ENCODE peak calls at places on chromosomes 5 and 9, in eight cellular contexts. One of them, this sample, is unnamed.

GRCh38 chr9:116157436-116158138 is 4.0 kb downstream of the PAPPA start:
- DNase-seq in mesendoderm: peak; percentile 76
- DNase-seq in body of pancreas: no peak
- DNase-seq in left lung: no peak
- DNase-seq in stomach: no peak
- DNase-seq in prostate gland: no peak
- DNase-seq in left ventricle myocardium inferior: no peak
- DNase-seq in cardiac muscle cell: peak; percentile 66
- DNase-seq in this sample: no peak

GRCh38 chr5:90434116-90434714 is 24.7 kb upstream of the CETN3 start:
- DNase-seq in body of pancreas: peak; percentile 27
- DNase-seq in stomach: peak; percentile 33
- DNase-seq in left lung: no peak
- DNase-seq in left ventricle myocardium inferior: no peak
- DNase-seq in mesendoderm: peak; percentile 66
- DNase-seq in prostate gland: peak; percentile 15
- DNase-seq in cardiac muscle cell: peak; percentile 63
- DNase-seq in this sample: peak; percentile 60

GRCh38 chr5:67198917-67199316 is 2.3 kb upstream of the CD180 start:
- DNase-seq in prostate gland: no peak
- DNase-seq in mesendoderm: no peak
- DNase-seq in left ventricle myocardium inferior: no peak
- DNase-seq in stomach: no peak
- DNase-seq in left lung: no peak
- DNase-seq in body of pancreas: no peak
- DNase-seq in cardiac muscle cell: no peak
- DNase-seq in this sample: no peak

GRCh38 chr9:87909310-87910041 is 8.3 kb upstream of the SPATA31C1 start:
- DNase-seq in body of pancreas: peak; percentile 96
- DNase-seq in mesendoderm: peak; percentile 27
- DNase-seq in prostate gland: no peak
- DNase-seq in stomach: peak; percentile 95
- DNase-seq in left lung: no peak
- DNase-seq in cardiac muscle cell: no peak
- DNase-seq in left ventricle myocardium inferior: no peak
- DNase-seq in this sample: no peak

GRCh38 chr5:97071101-97071500 is 71.3 kb downstream of the LIX1 start:
- DNase-seq in left ventricle myocardium inferior: no peak
- DNase-seq in prostate gland: peak; percentile 47
- DNase-seq in stomach: no peak
- DNase-seq in body of pancreas: no peak
- DNase-seq in left lung: no peak
- DNase-seq in mesendoderm: no peak
- DNase-seq in cardiac muscle cell: peak; percentile 51
- DNase-seq in this sample: no peak

GRCh38 chr9:111752455-111752854 is 42.3 kb downstream of the SHOC1 start:
- DNase-seq in prostate gland: no peak
- DNase-seq in body of pancreas: no peak
- DNase-seq in stomach: no peak
- DNase-seq in left lung: no peak
- DNase-seq in left ventricle myocardium inferior: no peak
- DNase-seq in cardiac muscle cell: peak; percentile 13
- DNase-seq in mesendoderm: no peak
- DNase-seq in this sample: no peak

GRCh38 chr9:87716141-87716540 is 9.8 kb upstream of the CTSL start:
- DNase-seq in cardiac muscle cell: no peak
- DNase-seq in mesendoderm: no peak
- DNase-seq in body of pancreas: no peak
- DNase-seq in left lung: no peak
- DNase-seq in prostate gland: no peak
- DNase-seq in left ventricle myocardium inferior: no peak
- DNase-seq in stomach: no peak
- DNase-seq in this sample: peak; percentile 94

GRCh38 chr5:55062039-55062779 is 38.2 kb downstream of the GZMK start:
- DNase-seq in stomach: no peak
- DNase-seq in prostate gland: no peak
- DNase-seq in body of pancreas: no peak
- DNase-seq in mesendoderm: no peak
- DNase-seq in left ventricle myocardium inferior: no peak
- DNase-seq in left lung: no peak
- DNase-seq in cardiac muscle cell: no peak
- DNase-seq in this sample: no peak

GRCh38 chr5:38453506-38453905 is 102.9 kb downstream of the LIFR start:
- DNase-seq in left lung: no peak
- DNase-seq in left ventricle myocardium inferior: no peak
- DNase-seq in body of pancreas: no peak
- DNase-seq in prostate gland: no peak
- DNase-seq in cardiac muscle cell: no peak
- DNase-seq in mesendoderm: no peak
- DNase-seq in stomach: no peak
- DNase-seq in this sample: no peak

GRCh38 chr9:85897853-85898252 is 43.1 kb upstream of the NAA35 start:
- DNase-seq in prostate gland: no peak
- DNase-seq in stomach: no peak
- DNase-seq in mesendoderm: no peak
- DNase-seq in left lung: no peak
- DNase-seq in left ventricle myocardium inferior: no peak
- DNase-seq in cardiac muscle cell: no peak
- DNase-seq in body of pancreas: no peak
- DNase-seq in this sample: no peak

GRCh38 chr5:74903165-74903787 is 37.1 kb upstream of the FAM169A start:
- DNase-seq in left ventricle myocardium inferior: no peak
- DNase-seq in body of pancreas: peak; percentile 64
- DNase-seq in prostate gland: peak; percentile 63
- DNase-seq in mesendoderm: peak; percentile 91
- DNase-seq in stomach: peak; percentile 71
- DNase-seq in cardiac muscle cell: no peak
- DNase-seq in left lung: peak; percentile 49
- DNase-seq in this sample: peak; percentile 28

GRCh38 chr5:134577022-134577795 is 51.7 kb downstream of the JADE2 start:
- DNase-seq in body of pancreas: peak; percentile 64
- DNase-seq in prostate gland: no peak
- DNase-seq in left lung: no peak
- DNase-seq in left ventricle myocardium inferior: no peak
- DNase-seq in mesendoderm: peak; percentile 60
- DNase-seq in stomach: no peak
- DNase-seq in cardiac muscle cell: peak; percentile 74
- DNase-seq in this sample: no peak

GRCh38 chr5:448766-449090 is 5.8 kb downstream of the EXOC3 start:
- DNase-seq in stomach: no peak
- DNase-seq in mesendoderm: no peak
- DNase-seq in cardiac muscle cell: no peak
- DNase-seq in prostate gland: no peak
- DNase-seq in left ventricle myocardium inferior: no peak
- DNase-seq in body of pancreas: no peak
- DNase-seq in left lung: no peak
- DNase-seq in this sample: no peak

GRCh38 chr5:69498384-69498783 is 5.8 kb downstream of the OCLN start:
- DNase-seq in left ventricle myocardium inferior: no peak
- DNase-seq in prostate gland: no peak
- DNase-seq in mesendoderm: peak; percentile 36
- DNase-seq in body of pancreas: no peak
- DNase-seq in cardiac muscle cell: no peak
- DNase-seq in stomach: no peak
- DNase-seq in left lung: no peak
- DNase-seq in this sample: no peak

GRCh38 chr5:27403248-27403882 is 365.0 kb upstream of the CDH9 start:
- DNase-seq in mesendoderm: no peak
- DNase-seq in cardiac muscle cell: peak; percentile 63
- DNase-seq in left ventricle myocardium inferior: no peak
- DNase-seq in stomach: no peak
- DNase-seq in prostate gland: no peak
- DNase-seq in left lung: no peak
- DNase-seq in body of pancreas: no peak
- DNase-seq in this sample: no peak

GRCh38 chr9:16501098-16501663 is 369.3 kb downstream of the BNC2 start:
- DNase-seq in left lung: no peak
- DNase-seq in cardiac muscle cell: peak; percentile 44
- DNase-seq in body of pancreas: no peak
- DNase-seq in mesendoderm: no peak
- DNase-seq in left ventricle myocardium inferior: no peak
- DNase-seq in stomach: no peak
- DNase-seq in prostate gland: no peak
- DNase-seq in this sample: no peak

DNA sequence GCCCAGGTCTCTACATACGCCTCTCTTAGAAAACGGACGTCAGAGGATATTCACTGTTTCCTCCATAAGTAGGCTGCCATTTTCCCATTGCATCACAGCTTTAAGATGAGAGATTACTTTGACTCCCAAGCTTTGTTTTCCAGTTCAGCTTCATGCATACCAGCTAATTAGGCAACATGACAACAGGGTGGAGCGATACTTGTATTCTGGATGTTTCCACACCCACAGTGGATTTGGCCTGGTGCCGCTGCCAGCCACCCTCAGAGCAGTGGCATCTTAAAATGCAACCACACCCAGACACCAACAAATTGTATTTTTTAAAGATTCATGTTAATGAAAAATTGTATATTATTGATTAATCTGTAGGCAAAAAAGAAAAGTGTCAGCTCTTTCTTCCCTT is 20.9 kb upstream of the SPINK5 start:
- DNase-seq in mesendoderm: no peak
- DNase-seq in left lung: no peak
- DNase-seq in body of pancreas: no peak
- DNase-seq in cardiac muscle cell: no peak
- DNase-seq in prostate gland: no peak
- DNase-seq in left ventricle myocardium inferior: no peak
- DNase-seq in stomach: no peak
- DNase-seq in this sample: no peak
- H3K27me3 ChIP-seq in mesendoderm: no peaks in the 10 kb centered on the region
- H3K27me3 ChIP-seq in left lung: no peaks in the 10 kb centered on the region
- H3K27me3 ChIP-seq in body of pancreas: no peaks in the 10 kb centered on the region
- H3K27me3 ChIP-seq in cardiac muscle cell: no peaks in the 10 kb centered on the region
- H3K27me3 ChIP-seq in prostate gland: no peaks in the 10 kb centered on the region
- H3K27me3 ChIP-seq in left ventricle myocardium inferior: no peaks in the 10 kb centered on the region
- H3K27me3 ChIP-seq in stomach: no peaks in the 10 kb centered on the region
- H3K27me3 ChIP-seq in this sample: no peaks in the 10 kb centered on the region

GRCh38 chr9:134441227-134442086 is 115.2 kb downstream of the RXRA start:
- DNase-seq in left lung: no peak
- DNase-seq in cardiac muscle cell: no peak
- DNase-seq in left ventricle myocardium inferior: no peak
- DNase-seq in mesendoderm: no peak
- DNase-seq in prostate gland: no peak
- DNase-seq in body of pancreas: no peak
- DNase-seq in stomach: no peak
- DNase-seq in this sample: no peak

GRCh38 chr9:134442087-134442470 is 115.8 kb downstream of the RXRA start:
- DNase-seq in mesendoderm: no peak
- DNase-seq in prostate gland: no peak
- DNase-seq in body of pancreas: no peak
- DNase-seq in stomach: no peak
- DNase-seq in cardiac muscle cell: peak; percentile 45
- DNase-seq in left ventricle myocardium inferior: no peak
- DNase-seq in left lung: no peak
- DNase-seq in this sample: no peak

GRCh38 chr9:134443169-134444039 is 117.1 kb downstream of the RXRA start:
- DNase-seq in mesendoderm: peak; percentile 77
- DNase-seq in left ventricle myocardium inferior: peak; percentile 82
- DNase-seq in stomach: peak; percentile 93
- DNase-seq in body of pancreas: peak; percentile 98
- DNase-seq in prostate gland: peak; percentile 90
- DNase-seq in left lung: peak; percentile 90
- DNase-seq in cardiac muscle cell: peak; percentile 90
- DNase-seq in this sample: peak; percentile 63

GRCh38 chr9:134444040-134444315 is 117.7 kb downstream of the RXRA start:
- DNase-seq in stomach: no peak
- DNase-seq in cardiac muscle cell: no peak
- DNase-seq in left ventricle myocardium inferior: no peak
- DNase-seq in prostate gland: no peak
- DNase-seq in left lung: no peak
- DNase-seq in body of pancreas: no peak
- DNase-seq in mesendoderm: no peak
- DNase-seq in this sample: no peak

DNA sequence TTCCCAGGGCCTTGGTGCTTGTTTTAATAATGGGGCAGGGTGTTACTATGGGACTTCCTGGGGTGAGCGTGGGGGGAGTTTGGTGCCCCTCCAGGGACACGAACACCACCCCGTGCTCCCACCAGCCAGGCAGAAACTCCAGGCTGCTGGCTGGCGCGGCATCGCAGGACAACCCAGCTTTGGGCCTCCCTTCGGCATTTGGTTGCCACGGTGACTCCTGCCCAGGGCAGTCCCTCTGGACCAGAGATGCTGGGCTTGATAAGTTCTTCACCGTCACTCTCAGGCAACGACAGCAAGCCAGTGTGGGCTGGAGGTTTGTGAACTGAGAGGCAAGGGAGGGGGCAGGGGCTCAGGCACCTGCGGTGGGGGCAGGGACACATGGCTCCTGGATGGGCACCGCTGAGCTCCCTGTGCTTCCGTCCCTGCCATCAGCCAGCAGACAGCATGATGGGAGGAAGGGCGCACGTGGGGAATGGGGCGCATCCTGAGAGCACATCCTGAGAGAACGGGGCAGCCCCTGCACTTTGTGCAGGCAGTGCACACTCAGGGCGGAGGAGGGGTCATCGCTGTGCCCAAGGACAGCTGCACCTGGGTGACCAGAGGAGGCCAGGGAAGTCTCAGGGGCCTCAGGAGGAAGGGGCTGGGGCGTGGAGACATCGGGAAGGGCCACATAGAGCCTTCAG is 116.4 kb downstream of the RXRA start:
- DNase-seq in stomach: no peak
- DNase-seq in left lung: no peak
- DNase-seq in prostate gland: no peak
- DNase-seq in mesendoderm: peak; percentile 37
- DNase-seq in left ventricle myocardium inferior: no peak
- DNase-seq in body of pancreas: no peak
- DNase-seq in cardiac muscle cell: peak; percentile 36
- DNase-seq in this sample: no peak
- H3K4me3 ChIP-seq in stomach: no peak overlapping the region
- H3K4me3 ChIP-seq in left lung: no peak overlapping the region
- H3K4me3 ChIP-seq in prostate gland: no peak overlapping the region
- H3K4me3 ChIP-seq in mesendoderm: no peak overlapping the region
- H3K4me3 ChIP-seq in left ventricle myocardium inferior: no peak overlapping the region
- H3K4me3 ChIP-seq in body of pancreas: no peak overlapping the region
- H3K4me3 ChIP-seq in cardiac muscle cell: no peak overlapping the region
- H3K4me3 ChIP-seq in this sample: no peak overlapping the region

DNA sequence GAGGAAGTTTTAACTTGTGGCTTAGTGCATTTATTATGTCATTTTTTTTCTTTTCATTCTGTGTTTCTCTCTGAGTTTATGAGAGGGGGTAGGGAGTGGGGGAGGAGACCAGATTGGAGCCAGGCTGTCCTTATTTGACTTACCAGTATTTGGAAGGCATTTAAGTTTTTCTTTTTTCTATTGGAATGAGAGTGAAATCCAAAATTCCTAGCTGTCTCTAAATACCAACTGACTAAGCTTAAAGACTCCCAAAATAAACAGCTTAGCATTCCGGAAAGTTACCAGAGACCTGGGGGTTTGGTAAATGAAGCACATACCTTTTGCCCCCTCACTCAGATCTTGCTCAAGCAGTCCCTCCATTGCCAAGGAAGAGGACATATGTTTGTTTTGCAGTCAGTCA is 581.9 kb upstream of the BRINP1 start:
- DNase-seq in left lung: no peak
- DNase-seq in left ventricle myocardium inferior: no peak
- DNase-seq in stomach: no peak
- DNase-seq in cardiac muscle cell: peak; percentile 10
- DNase-seq in prostate gland: no peak
- DNase-seq in mesendoderm: peak; percentile 51
- DNase-seq in body of pancreas: no peak
- DNase-seq in this sample: no peak
- H3K4me1 ChIP-seq in left lung: no peaks in the 10 kb centered on the region
- H3K4me1 ChIP-seq in left ventricle myocardium inferior: no peaks in the 10 kb centered on the region
- H3K4me1 ChIP-seq in stomach: no peaks in the 10 kb centered on the region
- H3K4me1 ChIP-seq in cardiac muscle cell: no peaks in the 10 kb centered on the region
- H3K4me1 ChIP-seq in prostate gland: no peaks in the 10 kb centered on the region
- H3K4me1 ChIP-seq in mesendoderm: no peaks in the 10 kb centered on the region
- H3K4me1 ChIP-seq in body of pancreas: no peaks in the 10 kb centered on the region
- H3K4me1 ChIP-seq in this sample: no peaks in the 10 kb centered on the region

GRCh38 chr9:115013998-115014397 is 83.6 kb upstream of the TNFSF8 start:
- DNase-seq in left lung: peak; percentile 69
- DNase-seq in left ventricle myocardium inferior: peak; percentile 36
- DNase-seq in mesendoderm: peak; percentile 83
- DNase-seq in cardiac muscle cell: peak; percentile 86
- DNase-seq in stomach: peak; percentile 70
- DNase-seq in body of pancreas: peak; percentile 67
- DNase-seq in prostate gland: peak; percentile 56
- DNase-seq in this sample: peak; percentile 45
- H3K27me3 ChIP-seq in left lung: no peaks in the 10 kb centered on the region
- H3K27me3 ChIP-seq in left ventricle myocardium inferior: peaks cover 89% of the 10 kb centered on the region
- H3K27me3 ChIP-seq in mesendoderm: no peaks in the 10 kb centered on the region
- H3K27me3 ChIP-seq in cardiac muscle cell: peaks cover 42% of the 10 kb centered on the region
- H3K27me3 ChIP-seq in stomach: no peaks in the 10 kb centered on the region
- H3K27me3 ChIP-seq in body of pancreas: no peaks in the 10 kb centered on the region
- H3K27me3 ChIP-seq in prostate gland: no peaks in the 10 kb centered on the region
- H3K27me3 ChIP-seq in this sample: no peaks in the 10 kb centered on the region

This sample was measured in HAP-1.